ENCODE peak calls at places on chromosomes 6 and 20, in eight cellular contexts. P is D721Med, S is epithelial cell of esophagus, L is cardiac muscle cell, I is fibroblast of mammary gland, G is HFFc6, J is suprapubic skin, V is uterus. N is an unnamed sample.

GRCh38 chr6:31785475-31785874 is 8.3 kb upstream of the VWA7 start:
- DNase-seq in S (no peak), I (no peak), L (no peak), J (no peak), P (no peak), V (no peak), G (no peak), N (no peak)

GRCh38 chr20:50425076-50425475 is 85.1 kb upstream of the PTPN1 start:
- DNase-seq in I (peak; percentile 47), P (no peak), G (no peak), L (no peak), S (peak; percentile 34), V (no peak), J (no peak), N (no peak)

GRCh38 chr6:131876545-131876944 is 68.7 kb downstream of the ENPP1 start:
- DNase-seq in G (no peak), J (no peak), V (no peak), I (no peak), S (no peak), P (no peak), L (no peak), N (no peak)

GRCh38 chr6:5286780-5287179 is 25.5 kb downstream of the FARS2 start:
- DNase-seq in S (no peak), I (no peak), V (no peak), G (no peak), L (no peak), J (no peak), P (no peak), N (no peak)

GRCh38 chr6:31058128-31058894 is 48.0 kb downstream of the MUC22 start:
- DNase-seq in V (no peak), S (peak; percentile 96), J (no peak), G (peak; percentile 93), L (peak; percentile 86), I (peak; percentile 97), P (no peak), N (no peak)

GRCh38 chr6:44820366-44821158 is 433.1 kb downstream of the CDC5L start:
- DNase-seq in I (peak; percentile 66), L (no peak), S (peak; percentile 63), V (no peak), P (no peak), G (no peak), J (no peak), N (no peak)

GRCh38 chr6:130752292-130752691 is 74.9 kb upstream of the SMLR1 start:
- DNase-seq in I (peak; percentile 43), J (no peak), P (no peak), V (no peak), L (no peak), S (no peak), G (no peak), N (no peak)

GRCh38 chr20:13494019-13494418 is 144.7 kb downstream of the TASP1 start:
- DNase-seq in P (no peak), S (peak; percentile 81), J (no peak), G (no peak), I (peak; percentile 59), L (no peak), V (no peak), N (no peak)

GRCh38 chr6:159104163-159104885 is 59.5 kb upstream of the TAGAP start:
- DNase-seq in I (peak; percentile 42), L (peak; percentile 67), J (no peak), G (peak; percentile 9), S (peak; percentile 69), P (peak; percentile 81), V (peak; percentile 54), N (no peak)

GRCh38 chr20:59775221-59776055 is 158.0 kb downstream of the SYCP2 start:
- DNase-seq in I (no peak), S (no peak), G (no peak), V (no peak), P (no peak), J (peak; percentile 38), L (no peak), N (no peak)

GRCh38 chr6:56802570-56802969 is 152.3 kb upstream of the BEND6 start:
- DNase-seq in P (no peak), G (peak; percentile 30), L (peak; percentile 64), V (no peak), S (peak; percentile 13), I (peak; percentile 57), J (no peak), N (no peak)

GRCh38 chr6:144547409-144547808 is 262.3 kb downstream of the UTRN start:
- DNase-seq in I (peak; percentile 42), P (no peak), L (no peak), J (no peak), S (no peak), V (no peak), G (no peak), N (no peak)

GRCh38 chr6:52419809-52420667 is at the start of gene EFHC1:
- DNase-seq in V (peak; percentile 98), G (peak; percentile 98), P (peak; percentile 45), L (peak; percentile 99), S (peak; percentile 98), I (peak; percentile 96), J (peak; percentile 99), N (peak; percentile 97)

GRCh38 chr6:168115748-168116445 is 36.9 kb upstream of the FRMD1 start:
- DNase-seq in V (peak; percentile 8), S (no peak), I (no peak), P (no peak), G (no peak), L (no peak), J (peak; percentile 35), N (no peak)

GRCh38 chr6:25961619-25962367 is 809 bp upstream of the TRIM38 start:
- DNase-seq in J (no peak), V (no peak), G (no peak), S (no peak), P (no peak), I (peak; percentile 13), L (no peak), N (no peak)

GRCh38 chr20:48983423-48984400 is 62.2 kb downstream of the ARFGEF2 start:
- DNase-seq in J (no peak), V (peak; percentile 24), L (peak; percentile 76), I (peak; percentile 82), P (no peak), G (peak; percentile 91), S (peak; percentile 89), N (no peak)

GRCh38 chr20:63129991-63130653 is 85.8 kb downstream of the YTHDF1 start:
- DNase-seq in I (no peak), L (peak; percentile 3), P (no peak), V (no peak), J (peak; percentile 25), S (no peak), G (no peak), N (no peak)

GRCh38 chr20:6140947-6141346 is 18.1 kb upstream of the FERMT1 start:
- DNase-seq in S (no peak), V (no peak), G (peak; percentile 10), I (peak; percentile 4), J (no peak), P (no peak), L (no peak), N (no peak)
- TF ChIP-seq CTCF in S (peak; percentile 32), V (no peak), G (peak; percentile 56), I (peak; percentile 30), J (no peak), P (no peak), L (peak; percentile 25), N (no peak)

GRCh38 chr6:42403415-42403814 is 48.3 kb downstream of the TRERF1 start:
- DNase-seq in S (peak; percentile 91), G (peak; percentile 7), J (no peak), P (no peak), L (no peak), V (no peak), I (peak; percentile 10), N (no peak)
- TF ChIP-seq CTCF in S (peak; percentile 43), G (peak; percentile 18), J (no peak), P (no peak), L (no peak), V (no peak), I (no peak), N (no peak)

DNA sequence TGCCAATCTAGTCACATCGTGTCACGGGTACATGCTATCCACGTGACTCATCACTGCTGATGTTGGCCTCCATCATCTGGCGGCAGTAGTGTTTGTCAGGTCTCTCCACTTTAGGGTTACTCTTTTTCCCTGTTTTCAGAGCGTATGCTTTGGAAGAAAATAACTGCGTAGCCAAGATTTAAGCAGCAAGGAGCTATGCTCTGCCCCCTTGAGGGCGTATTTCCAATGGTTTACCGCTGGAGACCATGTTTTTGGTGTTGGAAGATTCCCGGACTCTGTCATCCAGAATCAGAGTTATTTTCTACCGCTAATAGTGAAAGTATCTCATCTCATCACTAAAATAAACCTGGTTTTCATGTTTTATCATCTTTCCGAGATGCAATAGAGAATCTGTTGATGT is 306.5 kb downstream of the C6orf118 start:
- DNase-seq in P (no peak), V (no peak), L (no peak), J (no peak), S (no peak), I (no peak), G (no peak), N (no peak)
- TF ChIP-seq CTCF in P (no peak), V (no peak), L (no peak), J (no peak), S (no peak), I (no peak), G (no peak), N (no peak)

GRCh38 chr20:44600301-44600700 is 17.9 kb downstream of the PKIG start:
- DNase-seq in J (no peak), V (no peak), P (no peak), G (no peak), L (no peak), S (no peak), I (no peak), N (peak; percentile 18)

GRCh38 chr20:44597930-44598329 is 15.6 kb downstream of the PKIG start:
- DNase-seq in G (no peak), L (no peak), P (no peak), I (no peak), S (no peak), V (no peak), J (no peak), N (peak; percentile 5)

GRCh38 chr20:44597516-44597915 is 15.1 kb downstream of the PKIG start:
- DNase-seq in V (no peak), I (no peak), P (no peak), J (no peak), L (no peak), S (no peak), G (no peak), N (peak; percentile 11)

GRCh38 chr20:44599715-44600114 is 17.3 kb downstream of the PKIG start:
- DNase-seq in J (no peak), I (no peak), V (no peak), G (no peak), P (no peak), S (no peak), L (no peak), N (no peak)

DNA sequence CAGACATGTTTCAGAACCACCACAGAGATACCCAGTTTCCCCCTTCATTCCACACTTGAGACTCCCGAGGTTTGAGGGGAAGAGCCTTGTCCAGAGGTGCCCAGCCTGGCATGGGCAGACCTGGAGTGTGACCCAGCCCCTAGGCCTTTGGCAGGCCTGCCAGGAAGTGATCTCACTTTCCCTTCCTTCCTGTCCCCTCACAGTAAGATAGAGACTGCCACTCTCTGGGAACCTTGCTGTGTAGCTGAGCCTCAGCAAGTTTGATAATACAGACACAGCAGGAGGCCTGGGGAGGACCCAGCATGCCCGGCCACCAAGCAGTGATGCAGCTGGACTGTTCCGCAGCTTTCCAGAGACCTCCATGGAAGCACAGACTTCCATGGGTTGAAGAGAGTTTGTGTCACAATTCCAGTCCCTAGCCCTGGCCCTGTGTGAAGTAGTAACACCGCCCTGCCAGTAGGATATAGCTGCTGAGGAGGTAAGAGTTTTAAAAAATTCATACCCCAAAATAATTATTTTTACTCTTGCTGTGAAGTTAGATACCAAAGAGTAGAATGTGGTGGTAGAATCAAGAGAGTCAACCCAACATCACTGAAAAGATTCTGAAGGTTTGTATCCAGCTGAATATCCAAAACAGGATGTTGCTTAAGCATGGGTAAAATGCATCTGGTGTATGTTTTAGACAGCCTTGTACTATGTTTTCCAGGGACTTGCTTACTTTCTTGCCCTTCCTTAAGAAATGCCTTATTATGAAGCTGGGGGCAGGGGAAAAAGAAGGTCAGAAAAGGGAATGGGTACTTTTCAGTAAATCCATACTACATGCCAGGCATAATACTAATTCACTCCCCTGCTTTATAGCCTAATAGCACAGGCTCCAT is 16.3 kb downstream of the PKIG start:
- DNase-seq in V (peak; percentile 50), J (no peak), I (no peak), P (no peak), S (no peak), L (peak; percentile 70), G (no peak), N (peak; percentile 19)
- TF ChIP-seq CTCF in V (no peak), J (no peak), I (no peak), P (no peak), S (no peak), L (peak; percentile 19), G (peak; percentile 56), N (no peak)

N was measured in omental fat pad.